ENCODE peak calls at places on chromosome X, in ten cellular contexts. S, I, P, K, Q, V, T, N, C and Z are unnamed samples.
A peak's percentile ranks its signal among the peaks of the same experiment; 100 is the strongest.

GRCh38 chrX:378443-378842 is 8.3 kb downstream of the PPP2R3B start:
- DNase-seq in S (no peak), I (no peak), P (no peak), K (no peak), Q (no peak), V (peak; percentile 18), T (no peak), N (no peak), C (no peak), Z (no peak)

GRCh38 chrX:48590203-48591103 is 6.8 kb upstream of the WDR13 start:
- DNase-seq in S (no peak), I (no peak), P (no peak), K (no peak), Q (no peak), V (no peak), T (peak; percentile 38), N (no peak), C (no peak), Z (no peak)

GRCh38 chrX:15916704-15917084 is 62.1 kb upstream of the AP1S2 start:
- DNase-seq in S (no peak), I (no peak), P (no peak), K (no peak), Q (no peak), V (no peak), T (peak; percentile 24), N (no peak), C (no peak), Z (no peak)

GRCh38 chrX:32483534-32484136 is 727.7 kb downstream of the DMD start:
- DNase-seq in S (no peak), I (no peak), P (no peak), K (no peak), Q (peak; percentile 23), V (peak; percentile 57), T (peak; percentile 1), N (no peak), C (no peak), Z (no peak)

GRCh38 chrX:153636716-153637115 is 10.3 kb upstream of the DUSP9 start:
- DNase-seq in S (no peak), I (no peak), P (no peak), K (no peak), Q (no peak), V (no peak), T (no peak), N (no peak), C (no peak), Z (no peak)

GRCh38 chrX:71941771-71942170 is 31.1 kb downstream of the NHSL2 start:
- DNase-seq in S (peak; percentile 59), I (no peak), P (no peak), K (no peak), Q (peak; percentile 30), V (peak; percentile 33), T (peak; percentile 74), N (no peak), C (no peak), Z (no peak)

GRCh38 chrX:45803383-45803921 is 602.8 kb upstream of the DIPK2B start:
- DNase-seq in S (peak; percentile 91), I (peak; percentile 55), P (no peak), K (no peak), Q (peak; percentile 95), V (no peak), T (peak; percentile 81), N (no peak), C (no peak), Z (no peak)

GRCh38 chrX:1164322-1165288 is 47.8 kb downstream of the CRLF2 start:
- DNase-seq in S (no peak), I (no peak), P (no peak), K (peak; percentile 34), Q (no peak), V (peak; percentile 39), T (peak; percentile 6), N (no peak), C (no peak), Z (no peak)

GRCh38 chrX:35728481-35728880 is 69.7 kb upstream of the MAGEB16 start:
- DNase-seq in S (no peak), I (no peak), P (no peak), K (no peak), Q (peak; percentile 3), V (peak; percentile 11), T (no peak), N (no peak), C (no peak), Z (no peak)

GRCh38 chrX:106039920-106040319 is 1.4 kb upstream of the SERPINA7 start:
- DNase-seq in S (no peak), I (peak; percentile 21), P (no peak), K (no peak), Q (peak; percentile 55), V (peak; percentile 14), T (peak; percentile 8), N (no peak), C (no peak), Z (no peak)

GRCh38 chrX:58025979-58026378 is 115.7 kb upstream of the ZXDA start:
- DNase-seq in S (peak; percentile 6), I (no peak), P (no peak), K (peak; percentile 0), Q (peak; percentile 51), V (no peak), T (peak; percentile 18), N (no peak), C (no peak), Z (peak; percentile 27)

GRCh38 chrX:6021316-6022091 is 207.2 kb downstream of the NLGN4X start:
- DNase-seq in S (peak; percentile 7), I (no peak), P (no peak), K (peak; percentile 1), Q (peak; percentile 58), V (peak; percentile 66), T (peak; percentile 10), N (no peak), C (no peak), Z (no peak)

GRCh38 chrX:10496345-10496965 is 123.9 kb downstream of the MID1 start:
- DNase-seq in S (peak; percentile 59), I (peak; percentile 35), P (no peak), K (no peak), Q (no peak), V (no peak), T (peak; percentile 90), N (no peak), C (no peak), Z (no peak)

GRCh38 chrX:23900220-23900797 is 7.4 kb downstream of the APOO start:
- DNase-seq in S (no peak), I (no peak), P (no peak), K (no peak), Q (no peak), V (no peak), T (no peak), N (no peak), C (no peak), Z (no peak)

GRCh38 chrX:42149786-42150185 is 226.4 kb upstream of the CASK start:
- DNase-seq in S (no peak), I (no peak), P (no peak), K (no peak), Q (no peak), V (peak; percentile 28), T (peak; percentile 49), N (no peak), C (no peak), Z (no peak)

GRCh38 chrX:1323315-1323714 is 13.3 kb upstream of the IL3RA start:
- DNase-seq in S (no peak), I (no peak), P (no peak), K (peak; percentile 57), Q (peak; percentile 64), V (peak; percentile 49), T (no peak), N (peak; percentile 20), C (peak; percentile 22), Z (peak; percentile 49)

GRCh38 chrX:130084651-130085237 is 25.6 kb downstream of the ELF4 start:
- DNase-seq in S (no peak), I (no peak), P (no peak), K (no peak), Q (no peak), V (no peak), T (no peak), N (no peak), C (no peak), Z (no peak)

GRCh38 chrX:5646818-5647217 is 581.8 kb downstream of the NLGN4X start:
- DNase-seq in S (no peak), I (no peak), P (no peak), K (no peak), Q (no peak), V (no peak), T (no peak), N (no peak), C (no peak), Z (no peak)

GRCh38 chrX:14673764-14674163 is 144.4 kb downstream of the GLRA2 start:
- DNase-seq in S (peak; percentile 60), I (peak; percentile 80), P (peak; percentile 67), K (peak; percentile 6), Q (peak; percentile 96), V (no peak), T (peak; percentile 82), N (no peak), C (no peak), Z (no peak)

GRCh38 chrX:152895724-152896420 is 2.0 kb upstream of the ZNF185 start:
- DNase-seq in S (no peak), I (no peak), P (no peak), K (no peak), Q (peak; percentile 93), V (no peak), T (no peak), N (no peak), C (no peak), Z (no peak)

GRCh38 chrX:49269768-49270248 is at the start of gene PPP1R3F:
- DNase-seq in S (no peak), I (no peak), P (no peak), K (no peak), Q (no peak), V (no peak), T (no peak), N (no peak), C (no peak), Z (no peak)

GRCh38 chrX:4550018-4550417 is 836.6 kb upstream of the PRKX start:
- DNase-seq in S (no peak), I (no peak), P (no peak), K (no peak), Q (peak; percentile 47), V (peak; percentile 30), T (no peak), N (no peak), C (no peak), Z (no peak)

GRCh38 chrX:20623448-20623847 is 356.7 kb upstream of the RPS6KA3 start:
- DNase-seq in S (no peak), I (peak; percentile 18), P (no peak), K (no peak), Q (peak; percentile 46), V (no peak), T (no peak), N (no peak), C (no peak), Z (no peak)

GRCh38 chrX:80120335-80120734 is 105.8 kb downstream of the TBX22 start:
- DNase-seq in S (no peak), I (no peak), P (no peak), K (no peak), Q (no peak), V (no peak), T (no peak), N (no peak), C (no peak), Z (no peak)

GRCh38 chrX:70508296-70508911 is 63.8 kb downstream of the DLG3 start:
- DNase-seq in S (no peak), I (no peak), P (no peak), K (no peak), Q (peak; percentile 52), V (no peak), T (peak; percentile 26), N (no peak), C (no peak), Z (no peak)

GRCh38 chrX:46620505-46620904 is 46.9 kb downstream of the CHST7 start:
- DNase-seq in S (no peak), I (no peak), P (no peak), K (no peak), Q (no peak), V (no peak), T (peak; percentile 58), N (no peak), C (no peak), Z (no peak)

GRCh38 chrX:31423575-31424284 is 351.9 kb upstream of the FTHL17 start:
- DNase-seq in S (no peak), I (no peak), P (no peak), K (peak; percentile 2), Q (peak; percentile 51), V (peak; percentile 76), T (peak; percentile 77), N (no peak), C (no peak), Z (no peak)

GRCh38 chrX:20452487-20452886 is 185.8 kb upstream of the RPS6KA3 start:
- DNase-seq in S (no peak), I (no peak), P (no peak), K (no peak), Q (no peak), V (no peak), T (no peak), N (no peak), C (no peak), Z (no peak)